ENCODE peak calls at places on chromosomes 3 and 15, in ten cellular contexts. Q is neural crest cell, K is right lobe of liver, T is psoas muscle, A is WTC11, X is testis, L is SK-N-SH, N is choroid plexus epithelial cell, F is DND-41, Y is AG10803. P is an unnamed sample.
A peak's percentile ranks its signal among the peaks of the same experiment; 100 is the strongest.

GRCh38 chr3:29215948-29216347 is 64.9 kb upstream of the RBMS3 start:
- DNase-seq in Q (no peak), K (no peak), T (no peak), A (no peak), X (no peak), L (no peak), N (peak; percentile 50), F (no peak), Y (peak; percentile 49), P (no peak)

GRCh38 chr3:155078959-155079794 is 942 bp upstream of the MME start:
- DNase-seq in Q (no peak), K (no peak), T (no peak), A (peak; percentile 32), X (no peak), L (peak; percentile 64), N (peak; percentile 49), F (peak; percentile 60), Y (peak; percentile 71), P (peak; percentile 22)

GRCh38 chr3:23519548-23520208 is 286.1 kb upstream of the UBE2E1 start:
- DNase-seq in Q (no peak), K (no peak), T (no peak), A (no peak), X (no peak), L (no peak), N (no peak), F (no peak), Y (no peak), P (no peak)

GRCh38 chr3:165729756-165730155 is 107.5 kb downstream of the BCHE start:
- DNase-seq in Q (no peak), K (no peak), T (no peak), A (no peak), X (no peak), L (no peak), N (no peak), F (no peak), Y (no peak), P (no peak)

GRCh38 chr3:156787926-156788663 is 38.1 kb upstream of the LEKR1 start:
- DNase-seq in Q (no peak), K (no peak), T (no peak), A (no peak), X (no peak), L (peak; percentile 17), N (peak; percentile 93), F (no peak), Y (peak; percentile 93), P (peak; percentile 32)

GRCh38 chr3:177361042-177361938 is 164.0 kb upstream of the TBL1XR1 start:
- DNase-seq in Q (no peak), K (no peak), T (no peak), A (no peak), X (no peak), L (no peak), N (no peak), F (no peak), Y (no peak), P (peak; percentile 36)

GRCh38 chr3:121956363-121956762 is 62.2 kb downstream of the SLC15A2 start:
- DNase-seq in Q (no peak), K (no peak), T (no peak), A (peak; percentile 21), X (no peak), L (no peak), N (no peak), F (no peak), Y (no peak), P (no peak)

GRCh38 chr3:122005033-122005565 is 16.9 kb downstream of the ILDR1 start:
- DNase-seq in Q (no peak), K (no peak), T (no peak), A (peak; percentile 35), X (no peak), L (no peak), N (no peak), F (no peak), Y (no peak), P (peak; percentile 67)

GRCh38 chr3:139838269-139838957 is 96.6 kb upstream of the CLSTN2 start:
- DNase-seq in Q (no peak), K (no peak), T (no peak), A (no peak), X (no peak), L (no peak), N (no peak), F (no peak), Y (no peak), P (no peak)

GRCh38 chr15:75823860-75824613 is 19.2 kb upstream of the UBE2Q2 start:
- DNase-seq in Q (no peak), K (no peak), T (no peak), A (peak; percentile 68), X (no peak), L (no peak), N (no peak), F (no peak), Y (no peak), P (no peak)

GRCh38 chr15:58070801-58071418 is 5.4 kb upstream of the ALDH1A2 start:
- DNase-seq in Q (peak; percentile 80), K (peak; percentile 44), T (peak; percentile 34), A (peak; percentile 69), X (peak; percentile 77), L (peak; percentile 38), N (peak; percentile 78), F (peak; percentile 51), Y (peak; percentile 46), P (peak; percentile 26)

GRCh38 chr3:194220776-194221735 is 85.1 kb downstream of the HES1 start:
- DNase-seq in Q (no peak), K (no peak), T (no peak), A (no peak), X (no peak), L (no peak), N (no peak), F (no peak), Y (no peak), P (no peak)

GRCh38 chr15:74545061-74545460 is 4.0 kb downstream of the ARID3B start:
- DNase-seq in Q (no peak), K (no peak), T (no peak), A (no peak), X (no peak), L (no peak), N (no peak), F (no peak), Y (no peak), P (no peak)

GRCh38 chr3:66803206-66803605 is 194.9 kb upstream of the KBTBD8 start:
- DNase-seq in Q (no peak), K (no peak), T (no peak), A (no peak), X (peak; percentile 16), L (no peak), N (no peak), F (no peak), Y (no peak), P (no peak)
- TF ChIP-seq CTCF in Q (peak; percentile 54), K (no peak), T (no peak), A (peak; percentile 38), X (no peak), L (no peak), N (peak; percentile 48), F (peak; percentile 48), Y (no peak), P (no peak)

GRCh38 chr15:40339621-40339945 is 1.2 kb downstream of the CCDC9B start:
- DNase-seq in Q (no peak), K (no peak), T (no peak), A (no peak), X (peak; percentile 27), L (peak; percentile 66), N (no peak), F (no peak), Y (no peak), P (no peak)
- TF ChIP-seq CTCF in Q (no peak), K (no peak), T (peak; percentile 19), A (peak; percentile 30), X (no peak), L (peak; percentile 44), N (peak; percentile 26), F (peak; percentile 8), Y (peak; percentile 24), P (no peak)

GRCh38 chr15:41811432-41812195 is 16.3 kb upstream of the JMJD7 start:
- DNase-seq in Q (peak; percentile 73), K (peak; percentile 83), T (peak; percentile 86), A (peak; percentile 89), X (peak; percentile 90), L (peak; percentile 89), N (peak; percentile 91), F (peak; percentile 62), Y (peak; percentile 82), P (peak; percentile 86)

GRCh38 chr15:41809526-41810220 is 18.2 kb upstream of the JMJD7 start:
- DNase-seq in Q (no peak), K (no peak), T (no peak), A (no peak), X (no peak), L (no peak), N (no peak), F (no peak), Y (no peak), P (no peak)

GRCh38 chr15:41809121-41809520 is 18.8 kb upstream of the JMJD7 start:
- DNase-seq in Q (no peak), K (no peak), T (no peak), A (no peak), X (no peak), L (no peak), N (no peak), F (no peak), Y (no peak), P (no peak)

GRCh38 chr15:41812820-41813375 is 15.0 kb upstream of the JMJD7 start:
- DNase-seq in Q (no peak), K (no peak), T (no peak), A (no peak), X (no peak), L (no peak), N (no peak), F (no peak), Y (no peak), P (no peak)

GRCh38 chr15:41810651-41811431 is 17.1 kb upstream of the JMJD7 start:
- DNase-seq in Q (no peak), K (no peak), T (no peak), A (no peak), X (no peak), L (no peak), N (no peak), F (no peak), Y (no peak), P (no peak)
- TF ChIP-seq CTCF in Q (no peak), K (no peak), T (no peak), A (no peak), X (no peak), L (no peak), N (peak; percentile 20), F (no peak), Y (peak; percentile 20), P (no peak)

DNA sequence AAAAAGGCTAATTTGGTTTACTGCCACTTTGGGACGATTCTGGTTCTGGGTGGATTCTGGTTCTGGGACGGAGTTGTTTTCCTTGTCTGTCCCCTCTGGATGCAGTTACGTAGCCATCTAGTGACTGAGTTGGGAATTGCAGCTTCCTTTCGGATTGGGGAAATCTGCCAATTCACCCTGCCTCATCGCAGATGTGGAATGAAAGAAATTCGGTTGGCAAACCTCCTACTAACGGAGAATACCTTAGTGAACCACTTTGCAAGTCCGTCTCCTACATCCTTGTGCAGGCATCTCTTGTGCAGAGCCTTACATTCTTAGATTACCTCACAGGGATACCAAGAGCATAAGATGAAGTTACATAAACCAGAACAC is 31.5 kb upstream of the AP4E1 start:
- DNase-seq in Q (peak; percentile 91), K (peak; percentile 26), T (peak; percentile 29), A (peak; percentile 83), X (peak; percentile 86), L (peak; percentile 76), N (peak; percentile 97), F (peak; percentile 83), Y (peak; percentile 97), P (peak; percentile 60)
- TF ChIP-seq CTCF in Q (peak; percentile 92), K (peak; percentile 93), T (peak; percentile 97), A (peak; percentile 89), X (peak; percentile 83), L (peak; percentile 97), N (peak; percentile 99), F (peak; percentile 95), Y (peak; percentile 99), P (peak; percentile 88)

GRCh38 chr3:108090701-108091497 is at the start of gene CD47:
- DNase-seq in Q (peak; percentile 93), K (peak; percentile 98), T (peak; percentile 96), A (peak; percentile 90), X (peak; percentile 95), L (peak; percentile 100), N (peak; percentile 85), F (peak; percentile 95), Y (peak; percentile 86), P (peak; percentile 96)
- TF ChIP-seq CTCF in Q (no peak), K (no peak), T (no peak), A (no peak), X (no peak), L (no peak), N (no peak), F (no peak), Y (no peak), P (no peak)